ENCODE peak calls at places on chromosomes 13 and 19, in six cellular contexts. Q, D, A, Y, L and S are unnamed samples.

GRCh38 chr13:113404723-113405471 is 41.0 kb upstream of the GRTP1 start:
- DNase-seq in Q (no peak), D (no peak), A (no peak), Y (no peak), L (no peak), S (no peak)

GRCh38 chr13:23044906-23045305 is 135.9 kb upstream of the SGCG start:
- DNase-seq in Q (no peak), D (no peak), A (no peak), Y (no peak), L (no peak), S (no peak)

GRCh38 chr19:50835103-50835784 is 1.9 kb upstream of the KLK15 start:
- DNase-seq in Q (no peak), D (no peak), A (no peak), Y (no peak), L (no peak), S (no peak)

GRCh38 chr13:46614582-46614981 is 61.6 kb downstream of the LRCH1 start:
- DNase-seq in Q (no peak), D (no peak), A (no peak), Y (no peak), L (no peak), S (no peak)

GRCh38 chr19:15488489-15489226 is 9.4 kb upstream of the PGLYRP2 start:
- DNase-seq in Q (no peak), D (no peak), A (no peak), Y (no peak), L (no peak), S (no peak)

GRCh38 chr19:54470991-54471782 is 1.9 kb downstream of the CDC42EP5 start:
- DNase-seq in Q (no peak), D (no peak), A (peak), Y (no peak), L (no peak), S (no peak)

GRCh38 chr19:12117203-12117970 is 22.8 kb downstream of the ZNF20 start:
- DNase-seq in Q (no peak), D (no peak), A (no peak), Y (no peak), L (peak), S (no peak)

GRCh38 chr19:19120308-19121156 is 17.7 kb downstream of the TMEM161A start:
- DNase-seq in Q (peak), D (no peak), A (peak), Y (no peak), L (peak), S (no peak)

GRCh38 chr19:19280561-19280960 is 7.5 kb upstream of the TM6SF2 start:
- DNase-seq in Q (no peak), D (no peak), A (no peak), Y (no peak), L (no peak), S (no peak)

GRCh38 chr13:99658266-99658991 is 157.2 kb downstream of the TM9SF2 start:
- DNase-seq in Q (peak), D (no peak), A (peak), Y (no peak), L (no peak), S (no peak)

GRCh38 chr19:52307275-52307674 is 10.3 kb downstream of the ZNF480 start:
- DNase-seq in Q (peak), D (no peak), A (peak), Y (no peak), L (no peak), S (no peak)

GRCh38 chr19:19711934-19712828 is 20.7 kb downstream of the ZNF14 start:
- DNase-seq in Q (no peak), D (no peak), A (no peak), Y (no peak), L (no peak), S (no peak)

GRCh38 chr19:19050731-19051130 is 13.1 kb upstream of the SLC25A42 start:
- DNase-seq in Q (no peak), D (no peak), A (no peak), Y (no peak), L (no peak), S (no peak)

GRCh38 chr13:22596157-22596863 is 584.5 kb upstream of the SGCG start:
- DNase-seq in Q (no peak), D (no peak), A (no peak), Y (no peak), L (peak), S (no peak)

GRCh38 chr13:35700661-35701060 is 224.2 kb upstream of the MAB21L1 start:
- DNase-seq in Q (no peak), D (no peak), A (no peak), Y (no peak), L (no peak), S (no peak)

GRCh38 chr13:113405481-113406300 is 41.8 kb upstream of the GRTP1 start:
- DNase-seq in Q (no peak), D (no peak), A (no peak), Y (no peak), L (no peak), S (no peak)

GRCh38 chr13:53200498-53201453 is 172.2 kb downstream of the OLFM4 start:
- DNase-seq in Q (no peak), D (no peak), A (peak), Y (no peak), L (no peak), S (no peak)

GRCh38 chr19:19458110-19458816 is 52.8 kb downstream of the GATAD2A start:
- DNase-seq in Q (no peak), D (no peak), A (no peak), Y (no peak), L (no peak), S (no peak)

GRCh38 chr13:79745141-79745540 is 264.2 kb downstream of the NDFIP2 start:
- DNase-seq in Q (no peak), D (no peak), A (no peak), Y (no peak), L (no peak), S (no peak)

GRCh38 chr13:100398360-100398759 is 190.2 kb downstream of the GGACT start:
- DNase-seq in Q (no peak), D (no peak), A (no peak), Y (no peak), L (no peak), S (no peak)

GRCh38 chr13:91220872-91221271 is 126.6 kb upstream of the MIR17HG start:
- DNase-seq in Q (no peak), D (no peak), A (no peak), Y (no peak), L (no peak), S (no peak)

GRCh38 chr19:52451241-52451640 is 2.1 kb upstream of the ZNF578 start:
- DNase-seq in Q (no peak), D (no peak), A (no peak), Y (no peak), L (no peak), S (peak)

GRCh38 chr13:94987869-94988268 is 275.5 kb upstream of the SOX21 start:
- DNase-seq in Q (no peak), D (no peak), A (no peak), Y (no peak), L (no peak), S (no peak)

GRCh38 chr13:93736111-93736510 is 509.5 kb downstream of the GPC6 start:
- DNase-seq in Q (no peak), D (no peak), A (no peak), Y (no peak), L (no peak), S (no peak)

GRCh38 chr13:93744886-93745285 is 518.3 kb downstream of the GPC6 start:
- DNase-seq in Q (no peak), D (no peak), A (no peak), Y (no peak), L (no peak), S (no peak)

GRCh38 chr13:93736909-93737308 is 510.3 kb downstream of the GPC6 start:
- DNase-seq in Q (no peak), D (no peak), A (no peak), Y (no peak), L (no peak), S (no peak)

GRCh38 chr13:93744033-93744432 is 517.4 kb downstream of the GPC6 start:
- DNase-seq in Q (no peak), D (no peak), A (no peak), Y (no peak), L (no peak), S (no peak)

DNA sequence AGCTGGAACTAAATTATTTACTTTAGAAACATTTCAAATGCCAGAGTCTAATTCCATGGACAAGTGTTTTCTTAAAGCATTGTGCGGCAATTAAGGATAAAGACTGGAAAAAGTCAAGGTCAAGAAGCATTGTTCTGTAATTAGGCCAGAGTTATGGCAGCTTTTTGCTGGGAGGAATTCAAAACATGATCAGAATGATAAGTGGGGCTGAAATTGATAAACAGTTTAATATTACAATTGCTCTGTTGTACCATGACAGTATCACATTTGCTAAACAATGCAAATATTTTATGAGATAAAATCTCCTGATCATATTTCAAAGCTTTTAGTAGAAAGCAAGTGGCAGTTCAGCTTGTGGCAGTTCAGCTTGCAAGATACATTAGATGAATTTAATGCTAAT is 513.7 kb downstream of the GPC6 start:
- DNase-seq in Q (no peak), D (no peak), A (no peak), Y (no peak), L (no peak), S (no peak)
- TF ChIP-seq POLR2AphosphoS5 in Q (no peak), D (no peak), A (no peak), Y (no peak), L (no peak), S (no peak)

GRCh38 chr13:34347784-34348573 is 530.0 kb downstream of the RFC3 start:
- DNase-seq in Q (no peak), D (no peak), A (no peak), Y (no peak), L (peak), S (no peak)

GRCh38 chr13:34344761-34345600 is 527.0 kb downstream of the RFC3 start:
- DNase-seq in Q (no peak), D (no peak), A (no peak), Y (no peak), L (no peak), S (no peak)

GRCh38 chr13:34343413-34343812 is 525.5 kb downstream of the RFC3 start:
- DNase-seq in Q (no peak), D (no peak), A (no peak), Y (no peak), L (no peak), S (no peak)

GRCh38 chr13:34346626-34347025 is 528.7 kb downstream of the RFC3 start:
- DNase-seq in Q (no peak), D (no peak), A (no peak), Y (no peak), L (no peak), S (no peak)

DNA sequence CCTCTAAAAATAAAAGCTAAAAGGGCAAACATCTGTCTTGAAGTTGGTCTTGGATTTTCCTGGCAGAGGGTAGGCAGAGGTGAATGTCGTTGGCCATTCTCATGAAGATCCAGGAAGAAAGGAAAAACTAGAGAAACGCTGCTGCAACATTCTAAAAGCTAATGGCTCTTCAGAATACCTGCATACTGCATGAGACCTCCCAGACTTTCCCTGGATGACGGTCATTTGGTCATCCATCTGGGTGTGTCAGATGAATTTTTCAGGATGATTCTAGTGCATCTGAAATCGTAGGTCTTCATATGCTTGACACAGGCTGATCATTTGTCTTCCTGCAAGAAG is 527.6 kb downstream of the RFC3 start:
- DNase-seq in Q (no peak), D (no peak), A (no peak), Y (no peak), L (no peak), S (no peak)
- TF ChIP-seq POLR2A in Q (no peak), D (no peak), A (no peak), Y (no peak), L (no peak), S (no peak)

GRCh38 chr19:8459520-8460260 is 14.9 kb downstream of the HNRNPM start:
- DNase-seq in Q (no peak), D (no peak), A (no peak), Y (no peak), L (peak), S (no peak)
- TF ChIP-seq TAF1 in Q (no peak), D (no peak), A (no peak), Y (no peak), L (no peak), S (no peak)

GRCh38 chr19:38714354-38714778 is 29.9 kb downstream of the CAPN12 start:
- DNase-seq in Q (no peak), D (no peak), A (no peak), Y (no peak), L (no peak), S (no peak)

GRCh38 chr19:38713865-38714264 is 30.4 kb downstream of the CAPN12 start:
- DNase-seq in Q (no peak), D (no peak), A (no peak), Y (no peak), L (no peak), S (no peak)

GRCh38 chr19:38711726-38712153 is 32.5 kb downstream of the CAPN12 start:
- DNase-seq in Q (no peak), D (no peak), A (no peak), Y (no peak), L (no peak), S (no peak)

GRCh38 chr19:38712161-38712748 is 32.0 kb downstream of the CAPN12 start:
- DNase-seq in Q (no peak), D (no peak), A (no peak), Y (no peak), L (no peak), S (no peak)

DNA sequence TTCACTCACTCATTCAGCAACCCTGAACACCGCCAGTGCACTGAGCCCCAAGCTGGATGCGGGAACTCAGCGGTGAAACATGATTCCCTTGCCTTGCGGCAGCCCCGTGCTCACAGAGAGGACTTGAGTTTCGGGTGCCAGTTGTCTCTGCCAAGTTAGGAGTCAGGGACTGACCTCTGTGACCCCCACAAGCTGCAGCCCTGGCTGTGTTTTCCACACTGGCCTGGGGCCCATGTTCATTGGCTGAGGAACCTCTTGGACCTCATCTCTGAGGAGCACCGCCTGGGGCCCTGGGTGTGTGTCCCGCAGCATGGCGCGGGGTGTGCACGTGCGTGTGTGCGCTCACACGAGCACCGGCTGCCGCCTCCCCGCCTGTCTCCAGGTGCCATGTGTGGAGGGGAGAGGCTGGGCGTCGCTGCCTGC is 31.0 kb downstream of the CAPN12 start:
- DNase-seq in Q (no peak), D (no peak), A (no peak), Y (no peak), L (no peak), S (no peak)
- TF ChIP-seq POLR2AphosphoS5 in Q (no peak), D (no peak), A (no peak), Y (no peak), L (no peak), S (no peak)

DNA sequence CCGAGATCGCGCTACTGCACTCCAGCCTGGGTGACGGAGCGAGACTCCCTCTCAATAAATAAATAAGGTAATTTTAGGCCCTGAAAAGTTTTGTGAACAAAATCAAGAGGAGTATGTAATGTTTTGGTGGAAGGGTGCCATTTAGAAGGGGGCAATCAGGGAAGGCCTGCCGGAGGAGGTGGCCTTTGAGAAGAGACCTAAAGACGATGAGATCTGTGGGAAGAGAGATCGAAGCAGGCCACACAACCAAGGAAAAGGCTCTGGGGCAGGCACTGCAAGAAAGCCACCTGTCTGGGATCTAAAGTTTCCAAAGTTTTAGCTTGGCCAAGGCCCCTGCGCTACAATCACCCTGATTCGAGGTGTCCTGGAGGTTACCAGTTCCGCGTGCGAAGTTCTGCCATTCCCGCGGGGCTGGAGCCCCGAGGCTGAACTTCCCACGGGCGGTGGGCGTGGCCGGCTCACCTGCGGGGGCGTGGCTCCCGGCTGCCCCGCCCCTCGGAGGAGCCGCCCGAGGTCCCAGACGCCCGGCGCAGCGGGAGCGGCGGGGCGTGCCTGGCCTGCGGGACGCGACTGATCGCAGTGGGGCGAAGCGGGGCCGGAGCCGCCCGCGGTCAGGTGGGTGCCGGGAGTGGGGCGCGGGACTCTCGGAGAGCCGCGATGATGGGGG is at the start of gene KLC3:
- DNase-seq in Q (peak), D (peak), A (peak), Y (no peak), L (no peak), S (no peak)
- TF ChIP-seq POLR2A in Q (no peak), D (no peak), A (no peak), Y (no peak), L (no peak), S (no peak)

DNA sequence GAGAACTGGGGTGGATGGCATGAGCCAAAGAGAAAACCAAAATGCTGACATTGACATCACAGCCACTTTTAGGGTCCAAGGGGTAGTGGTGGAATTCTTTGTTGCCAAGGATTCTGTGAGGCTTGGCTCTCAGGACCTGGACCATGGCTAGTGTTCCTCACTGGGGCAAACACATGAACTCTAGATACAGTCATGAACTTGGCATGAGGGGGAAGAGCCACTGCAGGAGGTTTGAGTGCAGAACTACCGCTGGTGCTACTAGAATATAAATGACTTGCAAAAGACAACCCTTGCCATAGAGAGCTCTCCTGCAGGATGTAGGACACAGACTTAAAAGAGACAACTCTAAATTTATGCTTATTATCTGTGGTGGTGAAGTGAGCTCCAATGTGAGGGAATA is 29.8 kb upstream of the FRY start:
- DNase-seq in Q (no peak), D (no peak), A (no peak), Y (no peak), L (no peak), S (no peak)
- TF ChIP-seq TAF1 in Q (no peak), D (no peak), A (no peak), Y (no peak), L (no peak), S (no peak)

DNA sequence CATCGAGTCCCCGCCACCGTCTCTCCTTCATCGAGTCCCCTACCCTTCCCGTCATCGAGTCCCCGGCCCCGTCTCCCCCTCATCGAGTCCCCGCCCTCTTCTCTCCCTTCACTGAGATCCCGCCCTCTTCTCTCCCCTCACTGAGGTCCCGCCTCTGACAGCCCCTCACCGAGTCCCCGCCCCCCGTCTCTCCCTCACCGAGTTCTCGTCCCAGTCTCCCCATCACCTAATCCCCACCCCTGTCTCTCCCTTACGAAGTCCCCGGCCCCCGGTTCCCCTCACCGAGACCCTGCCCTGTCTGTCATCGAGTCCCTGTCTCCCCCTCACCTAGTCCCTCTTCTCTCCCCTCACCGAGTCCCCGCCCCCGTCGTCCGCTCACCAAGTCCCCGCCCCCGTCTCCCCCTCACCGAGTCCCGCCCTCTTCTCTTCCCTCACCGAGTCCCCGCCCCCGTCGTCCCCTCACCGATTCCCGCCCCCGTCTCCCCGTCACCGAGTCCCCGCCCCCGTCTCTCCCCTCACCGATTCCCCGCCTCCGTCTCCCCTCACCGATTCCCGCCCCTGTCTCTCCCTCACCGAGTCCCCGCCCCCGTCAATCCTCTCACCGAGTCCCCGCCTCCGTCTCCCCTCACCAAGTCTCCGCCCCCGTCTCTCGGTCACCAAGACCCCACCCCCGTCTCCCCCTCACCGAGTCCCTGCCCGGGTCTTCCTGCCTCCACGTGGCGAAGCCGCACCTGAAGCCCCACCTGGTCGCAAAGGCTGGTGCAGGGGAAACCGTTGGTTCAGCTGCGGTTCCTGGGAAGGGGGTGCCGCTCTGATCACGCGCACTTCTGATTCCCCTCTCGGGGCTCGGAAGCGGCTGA is 23.9 kb upstream of the ZNF846 start:
- DNase-seq in Q (peak), D (peak), A (peak), Y (peak), L (peak), S (peak)
- TF ChIP-seq POLR2AphosphoS5 in Q (no peak), D (no peak), A (peak), Y (no peak), L (no peak), S (no peak)

GRCh38 chr19:41754596-41754995 is 734 bp upstream of the CEACAM6 start:
- DNase-seq in Q (no peak), D (no peak), A (no peak), Y (no peak), L (no peak), S (no peak)

GRCh38 chr19:41753936-41754529 is 1.3 kb upstream of the CEACAM6 start:
- DNase-seq in Q (peak), D (peak), A (peak), Y (no peak), L (peak), S (no peak)

GRCh38 chr19:41758846-41759245 is 3.5 kb downstream of the CEACAM6 start:
- DNase-seq in Q (no peak), D (no peak), A (no peak), Y (no peak), L (no peak), S (no peak)

GRCh38 chr19:41753159-41753558 is 2.2 kb upstream of the CEACAM6 start:
- DNase-seq in Q (peak), D (peak), A (peak), Y (no peak), L (peak), S (peak)

GRCh38 chr19:41755328-41755913 is at the start of gene CEACAM6:
- DNase-seq in Q (no peak), D (no peak), A (no peak), Y (no peak), L (no peak), S (no peak)
- TF ChIP-seq POLR2A in Q (no peak), D (no peak), A (no peak), Y (no peak), L (no peak), S (no peak)